ENCODE peak calls at places on chromosomes 12 and 14, in six cellular contexts. One of them, this sample, is unnamed.

GRCh38 chr14:69573841-69574265 is 818 bp downstream of the CCDC177 start:
- DNase-seq in mucosa of descending colon: no peak
- DNase-seq in colonic mucosa: no peak
- DNase-seq in GM20000: peak; percentile 43
- DNase-seq in endodermal cell: peak; percentile 82
- DNase-seq in left lung: no peak
- DNase-seq in this sample: no peak

GRCh38 chr12:51374346-51374745 is 16.9 kb downstream of the GALNT6 start:
- DNase-seq in mucosa of descending colon: no peak
- DNase-seq in colonic mucosa: no peak
- DNase-seq in GM20000: no peak
- DNase-seq in endodermal cell: no peak
- DNase-seq in left lung: no peak
- DNase-seq in this sample: no peak

GRCh38 chr12:131211279-131211938 is 257.7 kb downstream of the ADGRD1 start:
- DNase-seq in mucosa of descending colon: no peak
- DNase-seq in colonic mucosa: no peak
- DNase-seq in GM20000: no peak
- DNase-seq in endodermal cell: peak; percentile 46
- DNase-seq in left lung: no peak
- DNase-seq in this sample: no peak

GRCh38 chr14:89491701-89492381 is 74.8 kb upstream of the FOXN3 start:
- DNase-seq in mucosa of descending colon: no peak
- DNase-seq in colonic mucosa: no peak
- DNase-seq in GM20000: no peak
- DNase-seq in endodermal cell: no peak
- DNase-seq in left lung: no peak
- DNase-seq in this sample: no peak

GRCh38 chr14:59249029-59249428 is 60.6 kb downstream of the DAAM1 start:
- DNase-seq in mucosa of descending colon: no peak
- DNase-seq in colonic mucosa: no peak
- DNase-seq in GM20000: no peak
- DNase-seq in endodermal cell: no peak
- DNase-seq in left lung: no peak
- DNase-seq in this sample: no peak

GRCh38 chr12:13661005-13661887 is 320.2 kb downstream of the GRIN2B start:
- DNase-seq in mucosa of descending colon: no peak
- DNase-seq in colonic mucosa: peak; percentile 71
- DNase-seq in GM20000: peak; percentile 36
- DNase-seq in endodermal cell: peak; percentile 85
- DNase-seq in left lung: no peak
- DNase-seq in this sample: peak; percentile 31

GRCh38 chr14:105577339-105577861 is 51.0 kb downstream of the TMEM121 start:
- DNase-seq in mucosa of descending colon: peak; percentile 48
- DNase-seq in colonic mucosa: no peak
- DNase-seq in GM20000: peak; percentile 41
- DNase-seq in endodermal cell: peak; percentile 5
- DNase-seq in left lung: no peak
- DNase-seq in this sample: no peak

GRCh38 chr12:26022043-26022442 is 63.6 kb downstream of the RASSF8 start:
- DNase-seq in mucosa of descending colon: no peak
- DNase-seq in colonic mucosa: no peak
- DNase-seq in GM20000: no peak
- DNase-seq in endodermal cell: no peak
- DNase-seq in left lung: no peak
- DNase-seq in this sample: no peak

GRCh38 chr12:57866308-57867019 is 19.9 kb upstream of the CTDSP2 start:
- DNase-seq in mucosa of descending colon: no peak
- DNase-seq in colonic mucosa: no peak
- DNase-seq in GM20000: no peak
- DNase-seq in endodermal cell: no peak
- DNase-seq in left lung: no peak
- DNase-seq in this sample: no peak

GRCh38 chr12:20808521-20808920 is 2.0 kb upstream of the SLCO1B3 start:
- DNase-seq in mucosa of descending colon: no peak
- DNase-seq in colonic mucosa: no peak
- DNase-seq in GM20000: no peak
- DNase-seq in endodermal cell: no peak
- DNase-seq in left lung: no peak
- DNase-seq in this sample: no peak

GRCh38 chr12:58248599-58248998 is 307.2 kb downstream of the ATP23 start:
- DNase-seq in mucosa of descending colon: no peak
- DNase-seq in colonic mucosa: no peak
- DNase-seq in GM20000: no peak
- DNase-seq in endodermal cell: no peak
- DNase-seq in left lung: no peak
- DNase-seq in this sample: no peak

GRCh38 chr14:86311151-86311550 is 781.2 kb downstream of the FLRT2 start:
- DNase-seq in mucosa of descending colon: no peak
- DNase-seq in colonic mucosa: no peak
- DNase-seq in GM20000: no peak
- DNase-seq in endodermal cell: no peak
- DNase-seq in left lung: no peak
- DNase-seq in this sample: no peak

GRCh38 chr12:131254374-131254773 is 300.7 kb downstream of the ADGRD1 start:
- DNase-seq in mucosa of descending colon: no peak
- DNase-seq in colonic mucosa: no peak
- DNase-seq in GM20000: no peak
- DNase-seq in endodermal cell: no peak
- DNase-seq in left lung: no peak
- DNase-seq in this sample: no peak

GRCh38 chr14:53367631-53368030 is 214.5 kb upstream of the DDHD1 start:
- DNase-seq in mucosa of descending colon: no peak
- DNase-seq in colonic mucosa: no peak
- DNase-seq in GM20000: no peak
- DNase-seq in endodermal cell: no peak
- DNase-seq in left lung: no peak
- DNase-seq in this sample: no peak

GRCh38 chr12:10554228-10554970 is 48.7 kb downstream of the EIF2S3B start:
- DNase-seq in mucosa of descending colon: no peak
- DNase-seq in colonic mucosa: no peak
- DNase-seq in GM20000: no peak
- DNase-seq in endodermal cell: no peak
- DNase-seq in left lung: no peak
- DNase-seq in this sample: no peak

GRCh38 chr14:71322660-71323250 is 415.5 kb downstream of the PCNX1 start:
- DNase-seq in mucosa of descending colon: no peak
- DNase-seq in colonic mucosa: no peak
- DNase-seq in GM20000: peak; percentile 67
- DNase-seq in endodermal cell: no peak
- DNase-seq in left lung: no peak
- DNase-seq in this sample: peak; percentile 49

GRCh38 chr14:100748944-100749343 is 22.3 kb downstream of the DLK1 start:
- DNase-seq in mucosa of descending colon: no peak
- DNase-seq in colonic mucosa: no peak
- DNase-seq in GM20000: no peak
- DNase-seq in endodermal cell: peak; percentile 59
- DNase-seq in left lung: peak; percentile 6
- DNase-seq in this sample: no peak

GRCh38 chr12:60205500-60205899 is 609.7 kb downstream of the SLC16A7 start:
- DNase-seq in mucosa of descending colon: no peak
- DNase-seq in colonic mucosa: no peak
- DNase-seq in GM20000: no peak
- DNase-seq in endodermal cell: no peak
- DNase-seq in left lung: no peak
- DNase-seq in this sample: no peak

GRCh38 chr12:6821271-6821673 is 349 bp upstream of the GPR162 start:
- DNase-seq in mucosa of descending colon: peak; percentile 67
- DNase-seq in colonic mucosa: peak; percentile 50
- DNase-seq in GM20000: no peak
- DNase-seq in endodermal cell: peak; percentile 93
- DNase-seq in left lung: peak; percentile 81
- DNase-seq in this sample: no peak

GRCh38 chr12:49190317-49190716 is 1.4 kb upstream of the TUBA1A start:
- DNase-seq in mucosa of descending colon: no peak
- DNase-seq in colonic mucosa: no peak
- DNase-seq in GM20000: no peak
- DNase-seq in endodermal cell: peak; percentile 65
- DNase-seq in left lung: no peak
- DNase-seq in this sample: no peak

GRCh38 chr12:64733857-64734256 is 25.3 kb downstream of the GNS start:
- DNase-seq in mucosa of descending colon: no peak
- DNase-seq in colonic mucosa: no peak
- DNase-seq in GM20000: no peak
- DNase-seq in endodermal cell: no peak
- DNase-seq in left lung: no peak
- DNase-seq in this sample: no peak

GRCh38 chr12:104704224-104704623 is 247.5 kb downstream of the CHST11 start:
- DNase-seq in mucosa of descending colon: no peak
- DNase-seq in colonic mucosa: no peak
- DNase-seq in GM20000: no peak
- DNase-seq in endodermal cell: peak; percentile 90
- DNase-seq in left lung: no peak
- DNase-seq in this sample: no peak

GRCh38 chr12:52813885-52814709 is at the start of gene KRT4:
- DNase-seq in mucosa of descending colon: no peak
- DNase-seq in colonic mucosa: no peak
- DNase-seq in GM20000: no peak
- DNase-seq in endodermal cell: no peak
- DNase-seq in left lung: no peak
- DNase-seq in this sample: no peak

GRCh38 chr12:82057770-82058169 is 298.6 kb upstream of the PPFIA2 start:
- DNase-seq in mucosa of descending colon: no peak
- DNase-seq in colonic mucosa: no peak
- DNase-seq in GM20000: no peak
- DNase-seq in endodermal cell: no peak
- DNase-seq in left lung: no peak
- DNase-seq in this sample: no peak

GRCh38 chr14:105860615-105861580 is 334.5 kb downstream of the TMEM121 start:
- DNase-seq in mucosa of descending colon: peak; percentile 50
- DNase-seq in colonic mucosa: no peak
- DNase-seq in GM20000: peak; percentile 5
- DNase-seq in endodermal cell: peak; percentile 8
- DNase-seq in left lung: peak; percentile 33
- DNase-seq in this sample: no peak

GRCh38 chr12:120337730-120338129 is 10.2 kb upstream of the PLA2G1B start:
- DNase-seq in mucosa of descending colon: no peak
- DNase-seq in colonic mucosa: no peak
- DNase-seq in GM20000: no peak
- DNase-seq in endodermal cell: no peak
- DNase-seq in left lung: no peak
- DNase-seq in this sample: no peak

GRCh38 chr12:117985182-117985581 is 16.4 kb upstream of the KSR2 start:
- DNase-seq in mucosa of descending colon: no peak
- DNase-seq in colonic mucosa: no peak
- DNase-seq in GM20000: no peak
- DNase-seq in endodermal cell: no peak
- DNase-seq in left lung: no peak
- DNase-seq in this sample: no peak

GRCh38 chr12:98418357-98419075 is 96.9 kb upstream of the TMPO start:
- DNase-seq in mucosa of descending colon: peak; percentile 90
- DNase-seq in colonic mucosa: peak; percentile 93
- DNase-seq in GM20000: peak; percentile 14
- DNase-seq in endodermal cell: peak; percentile 83
- DNase-seq in left lung: peak; percentile 93
- DNase-seq in this sample: no peak

GRCh38 chr12:91205791-91206190 is 23.2 kb upstream of the DCN start:
- DNase-seq in mucosa of descending colon: no peak
- DNase-seq in colonic mucosa: no peak
- DNase-seq in GM20000: no peak
- DNase-seq in endodermal cell: no peak
- DNase-seq in left lung: no peak
- DNase-seq in this sample: no peak

GRCh38 chr14:71658261-71658860 is 273.9 kb upstream of the RGS6 start:
- DNase-seq in mucosa of descending colon: no peak
- DNase-seq in colonic mucosa: no peak
- DNase-seq in GM20000: no peak
- DNase-seq in endodermal cell: no peak
- DNase-seq in left lung: no peak
- DNase-seq in this sample: no peak

GRCh38 chr14:55097894-55098560 is 31.0 kb upstream of the LGALS3 start:
- DNase-seq in mucosa of descending colon: no peak
- DNase-seq in colonic mucosa: no peak
- DNase-seq in GM20000: peak; percentile 79
- DNase-seq in endodermal cell: no peak
- DNase-seq in left lung: peak; percentile 77
- DNase-seq in this sample: peak; percentile 82

GRCh38 chr12:12801649-12802048 is 11.5 kb upstream of the DDX47 start:
- DNase-seq in mucosa of descending colon: no peak
- DNase-seq in colonic mucosa: no peak
- DNase-seq in GM20000: no peak
- DNase-seq in endodermal cell: peak; percentile 6
- DNase-seq in left lung: no peak
- DNase-seq in this sample: no peak

GRCh38 chr12:93698307-93699092 is 21.3 kb downstream of the CRADD start:
- DNase-seq in mucosa of descending colon: no peak
- DNase-seq in colonic mucosa: no peak
- DNase-seq in GM20000: no peak
- DNase-seq in endodermal cell: no peak
- DNase-seq in left lung: no peak
- DNase-seq in this sample: no peak
- TF ChIP-seq CTCF in mucosa of descending colon: no peak
- TF ChIP-seq CTCF in colonic mucosa: no peak
- TF ChIP-seq CTCF in GM20000: no peak
- TF ChIP-seq CTCF in endodermal cell: no peak
- TF ChIP-seq CTCF in left lung: no peak
- TF ChIP-seq CTCF in this sample: no peak

DNA sequence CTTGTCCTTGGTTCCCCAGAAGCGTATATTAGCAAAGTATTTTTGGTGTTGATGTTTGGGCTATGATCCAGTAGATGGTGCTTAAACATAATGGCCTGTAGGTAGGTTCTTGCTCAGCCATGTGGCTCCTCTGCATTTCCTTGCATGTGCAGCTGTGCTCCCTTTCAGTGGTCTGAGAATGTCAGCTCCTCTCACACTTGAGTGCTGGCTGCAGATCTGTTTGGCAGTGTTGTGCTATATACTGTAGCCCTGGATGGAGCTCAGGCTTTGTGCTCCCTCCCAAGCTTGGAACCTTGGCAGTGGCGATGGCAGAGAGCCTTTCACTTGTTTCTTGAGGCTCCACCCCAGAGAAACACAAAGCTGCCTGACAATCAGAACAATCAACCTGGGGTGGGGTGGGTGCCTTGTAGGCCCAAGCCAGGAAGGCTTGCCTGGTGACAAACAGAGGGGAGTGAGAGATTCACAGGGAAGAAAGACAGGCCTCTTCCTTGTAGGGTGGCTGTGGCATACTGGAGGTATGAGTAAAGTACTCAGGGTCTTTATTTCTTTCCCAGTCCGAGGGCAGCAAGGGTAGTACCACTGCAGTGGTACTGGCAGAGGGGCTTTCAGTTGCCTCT is 255.3 kb downstream of the RAD51B start:
- DNase-seq in mucosa of descending colon: no peak
- DNase-seq in colonic mucosa: no peak
- DNase-seq in GM20000: no peak
- DNase-seq in endodermal cell: no peak
- DNase-seq in left lung: no peak
- DNase-seq in this sample: no peak
- TF ChIP-seq CTCF in mucosa of descending colon: no peak
- TF ChIP-seq CTCF in colonic mucosa: no peak
- TF ChIP-seq CTCF in GM20000: no peak
- TF ChIP-seq CTCF in endodermal cell: no peak
- TF ChIP-seq CTCF in left lung: no peak
- TF ChIP-seq CTCF in this sample: no peak

GRCh38 chr14:76309572-76310551 is 66.1 kb upstream of the ESRRB start:
- DNase-seq in mucosa of descending colon: no peak
- DNase-seq in colonic mucosa: no peak
- DNase-seq in GM20000: no peak
- DNase-seq in endodermal cell: peak; percentile 73
- DNase-seq in left lung: no peak
- DNase-seq in this sample: no peak
- TF ChIP-seq CTCF in mucosa of descending colon: no peak
- TF ChIP-seq CTCF in colonic mucosa: no peak
- TF ChIP-seq CTCF in GM20000: no peak
- TF ChIP-seq CTCF in endodermal cell: peak; percentile 72
- TF ChIP-seq CTCF in left lung: no peak
- TF ChIP-seq CTCF in this sample: no peak

GRCh38 chr14:27528328-27528727 is 930.5 kb upstream of the NOVA1 start:
- DNase-seq in mucosa of descending colon: no peak
- DNase-seq in colonic mucosa: no peak
- DNase-seq in GM20000: no peak
- DNase-seq in endodermal cell: no peak
- DNase-seq in left lung: no peak
- DNase-seq in this sample: no peak
- TF ChIP-seq CTCF in mucosa of descending colon: no peak
- TF ChIP-seq CTCF in colonic mucosa: no peak
- TF ChIP-seq CTCF in GM20000: no peak
- TF ChIP-seq CTCF in endodermal cell: peak; percentile 72
- TF ChIP-seq CTCF in left lung: no peak
- TF ChIP-seq CTCF in this sample: no peak

This sample was measured in GM10248.